ENCODE peak calls at places on chromosomes 7 and 10, in nine cellular contexts. One of them, this sample, is unnamed. For H3K9me3 and H3K4me1, the result is how much of the 10 kb centered on the place peaks cover.

GRCh38 chr10:86693721-86694369 is 25.5 kb downstream of the LDB3 start:
- DNase-seq in right cardiac atrium: peak
- DNase-seq in transverse colon: peak
- DNase-seq in tibial nerve: no peak
- DNase-seq in fibroblast of lung: peak
- DNase-seq in left ventricle myocardium inferior: no peak
- DNase-seq in CD8-positive, alpha-beta T cell: peak
- DNase-seq in cardiac muscle cell: peak
- DNase-seq in PC-3: peak
- DNase-seq in this sample: peak

GRCh38 chr7:93575555-93576397 is 1.3 kb upstream of the CALCR start:
- DNase-seq in transverse colon: no peak
- DNase-seq in tibial nerve: no peak
- DNase-seq in cardiac muscle cell: no peak
- DNase-seq in PC-3: no peak
- DNase-seq in left ventricle myocardium inferior: no peak
- DNase-seq in right cardiac atrium: no peak
- DNase-seq in CD8-positive, alpha-beta T cell: no peak
- DNase-seq in fibroblast of lung: no peak
- DNase-seq in this sample: no peak

GRCh38 chr7:44258865-44259546 is 58.2 kb downstream of the YKT6 start:
- DNase-seq in left ventricle myocardium inferior: no peak
- DNase-seq in fibroblast of lung: no peak
- DNase-seq in PC-3: no peak
- DNase-seq in tibial nerve: no peak
- DNase-seq in transverse colon: no peak
- DNase-seq in cardiac muscle cell: no peak
- DNase-seq in right cardiac atrium: no peak
- DNase-seq in CD8-positive, alpha-beta T cell: no peak
- DNase-seq in this sample: no peak

GRCh38 chr7:725223-726005 is 1.1 kb upstream of the DNAAF5 start:
- DNase-seq in cardiac muscle cell: peak
- DNase-seq in PC-3: peak
- DNase-seq in CD8-positive, alpha-beta T cell: no peak
- DNase-seq in fibroblast of lung: peak
- DNase-seq in transverse colon: no peak
- DNase-seq in left ventricle myocardium inferior: no peak
- DNase-seq in right cardiac atrium: no peak
- DNase-seq in tibial nerve: no peak
- DNase-seq in this sample: peak

GRCh38 chr7:98470131-98470985 is 69.5 kb upstream of the BAIAP2L1 start:
- DNase-seq in cardiac muscle cell: peak
- DNase-seq in CD8-positive, alpha-beta T cell: peak
- DNase-seq in tibial nerve: no peak
- DNase-seq in transverse colon: peak
- DNase-seq in PC-3: peak
- DNase-seq in right cardiac atrium: peak
- DNase-seq in fibroblast of lung: no peak
- DNase-seq in left ventricle myocardium inferior: peak
- DNase-seq in this sample: peak

GRCh38 chr10:33945051-33945450 is 610.6 kb upstream of the NRP1 start:
- DNase-seq in cardiac muscle cell: no peak
- DNase-seq in left ventricle myocardium inferior: no peak
- DNase-seq in tibial nerve: no peak
- DNase-seq in CD8-positive, alpha-beta T cell: no peak
- DNase-seq in PC-3: peak
- DNase-seq in transverse colon: no peak
- DNase-seq in fibroblast of lung: no peak
- DNase-seq in right cardiac atrium: no peak
- DNase-seq in this sample: no peak

GRCh38 chr10:94115725-94116124 is 122.0 kb downstream of the PLCE1 start:
- DNase-seq in CD8-positive, alpha-beta T cell: no peak
- DNase-seq in left ventricle myocardium inferior: no peak
- DNase-seq in tibial nerve: no peak
- DNase-seq in cardiac muscle cell: no peak
- DNase-seq in fibroblast of lung: no peak
- DNase-seq in right cardiac atrium: no peak
- DNase-seq in transverse colon: no peak
- DNase-seq in PC-3: peak
- DNase-seq in this sample: peak

GRCh38 chr7:427506-428103 is 92.0 kb downstream of the PDGFA start:
- DNase-seq in cardiac muscle cell: no peak
- DNase-seq in transverse colon: no peak
- DNase-seq in CD8-positive, alpha-beta T cell: no peak
- DNase-seq in tibial nerve: no peak
- DNase-seq in PC-3: no peak
- DNase-seq in right cardiac atrium: peak
- DNase-seq in left ventricle myocardium inferior: no peak
- DNase-seq in fibroblast of lung: no peak
- DNase-seq in this sample: no peak

GRCh38 chr7:36300696-36301350 is 88.8 kb upstream of the ANLN start:
- DNase-seq in PC-3: peak
- DNase-seq in left ventricle myocardium inferior: no peak
- DNase-seq in transverse colon: no peak
- DNase-seq in CD8-positive, alpha-beta T cell: no peak
- DNase-seq in right cardiac atrium: peak
- DNase-seq in fibroblast of lung: no peak
- DNase-seq in cardiac muscle cell: peak
- DNase-seq in tibial nerve: no peak
- DNase-seq in this sample: no peak

GRCh38 chr7:45579386-45579785 is 5.2 kb downstream of the ADCY1 start:
- DNase-seq in PC-3: no peak
- DNase-seq in right cardiac atrium: no peak
- DNase-seq in tibial nerve: no peak
- DNase-seq in left ventricle myocardium inferior: no peak
- DNase-seq in transverse colon: no peak
- DNase-seq in CD8-positive, alpha-beta T cell: no peak
- DNase-seq in fibroblast of lung: no peak
- DNase-seq in cardiac muscle cell: no peak
- DNase-seq in this sample: no peak

GRCh38 chr7:41487229-41487861 is 215.5 kb downstream of the INHBA start:
- DNase-seq in CD8-positive, alpha-beta T cell: no peak
- DNase-seq in cardiac muscle cell: peak
- DNase-seq in PC-3: no peak
- DNase-seq in tibial nerve: no peak
- DNase-seq in fibroblast of lung: peak
- DNase-seq in left ventricle myocardium inferior: no peak
- DNase-seq in transverse colon: no peak
- DNase-seq in right cardiac atrium: no peak
- DNase-seq in this sample: no peak

GRCh38 chr7:77482015-77482414 is 55.1 kb upstream of the PTPN12 start:
- DNase-seq in tibial nerve: no peak
- DNase-seq in right cardiac atrium: no peak
- DNase-seq in transverse colon: peak
- DNase-seq in PC-3: peak
- DNase-seq in CD8-positive, alpha-beta T cell: no peak
- DNase-seq in cardiac muscle cell: peak
- DNase-seq in fibroblast of lung: no peak
- DNase-seq in left ventricle myocardium inferior: no peak
- DNase-seq in this sample: peak

GRCh38 chr7:158133057-158133456 is 454.6 kb downstream of the PTPRN2 start:
- DNase-seq in right cardiac atrium: no peak
- DNase-seq in cardiac muscle cell: no peak
- DNase-seq in fibroblast of lung: no peak
- DNase-seq in CD8-positive, alpha-beta T cell: no peak
- DNase-seq in PC-3: no peak
- DNase-seq in left ventricle myocardium inferior: no peak
- DNase-seq in transverse colon: no peak
- DNase-seq in tibial nerve: no peak
- DNase-seq in this sample: no peak

GRCh38 chr7:158130023-158130409 is 457.6 kb downstream of the PTPRN2 start:
- DNase-seq in transverse colon: no peak
- DNase-seq in CD8-positive, alpha-beta T cell: no peak
- DNase-seq in left ventricle myocardium inferior: no peak
- DNase-seq in right cardiac atrium: no peak
- DNase-seq in tibial nerve: no peak
- DNase-seq in PC-3: no peak
- DNase-seq in fibroblast of lung: no peak
- DNase-seq in cardiac muscle cell: no peak
- DNase-seq in this sample: no peak

GRCh38 chr7:158135931-158136330 is 451.7 kb downstream of the PTPRN2 start:
- DNase-seq in cardiac muscle cell: no peak
- DNase-seq in CD8-positive, alpha-beta T cell: no peak
- DNase-seq in right cardiac atrium: no peak
- DNase-seq in fibroblast of lung: no peak
- DNase-seq in transverse colon: no peak
- DNase-seq in left ventricle myocardium inferior: no peak
- DNase-seq in PC-3: no peak
- DNase-seq in tibial nerve: no peak
- DNase-seq in this sample: no peak

GRCh38 chr7:158134824-158135223 is 452.8 kb downstream of the PTPRN2 start:
- DNase-seq in PC-3: no peak
- DNase-seq in tibial nerve: no peak
- DNase-seq in fibroblast of lung: no peak
- DNase-seq in left ventricle myocardium inferior: no peak
- DNase-seq in CD8-positive, alpha-beta T cell: no peak
- DNase-seq in cardiac muscle cell: no peak
- DNase-seq in transverse colon: no peak
- DNase-seq in right cardiac atrium: no peak
- DNase-seq in this sample: no peak

GRCh38 chr7:158133515-158134271 is 453.9 kb downstream of the PTPRN2 start:
- DNase-seq in CD8-positive, alpha-beta T cell: no peak
- DNase-seq in cardiac muscle cell: no peak
- DNase-seq in PC-3: no peak
- DNase-seq in tibial nerve: no peak
- DNase-seq in fibroblast of lung: no peak
- DNase-seq in left ventricle myocardium inferior: no peak
- DNase-seq in right cardiac atrium: no peak
- DNase-seq in transverse colon: no peak
- DNase-seq in this sample: no peak
- H3K9me3 ChIP-seq in CD8-positive, alpha-beta T cell: under half
- H3K9me3 ChIP-seq in cardiac muscle cell: under half
- H3K9me3 ChIP-seq in PC-3: under half
- H3K9me3 ChIP-seq in tibial nerve: under half
- H3K9me3 ChIP-seq in fibroblast of lung: under half
- H3K9me3 ChIP-seq in left ventricle myocardium inferior: under half
- H3K9me3 ChIP-seq in right cardiac atrium: under half
- H3K9me3 ChIP-seq in transverse colon: under half
- H3K9me3 ChIP-seq in this sample: under half

DNA sequence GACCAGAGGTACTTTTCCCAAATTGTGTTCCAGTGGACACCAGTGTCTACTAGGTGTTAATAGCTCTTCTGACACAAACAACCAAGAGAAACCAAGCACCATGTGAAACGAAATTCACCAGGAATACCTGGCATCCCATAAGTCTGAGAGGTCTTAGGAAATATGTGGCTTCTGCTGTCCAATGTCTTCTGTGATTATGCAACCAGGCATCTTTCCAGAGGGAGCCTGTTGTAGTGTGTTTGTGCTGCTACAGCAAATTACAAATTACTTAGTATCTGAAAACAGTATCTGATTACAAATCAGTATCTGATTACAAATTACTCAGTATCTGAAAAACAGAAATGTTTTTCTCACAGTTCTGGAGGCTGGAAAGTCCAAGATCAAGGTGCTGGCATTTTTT is 133.6 kb upstream of the NPVF start:
- DNase-seq in left ventricle myocardium inferior: no peak
- DNase-seq in PC-3: no peak
- DNase-seq in fibroblast of lung: no peak
- DNase-seq in transverse colon: no peak
- DNase-seq in tibial nerve: no peak
- DNase-seq in right cardiac atrium: no peak
- DNase-seq in cardiac muscle cell: peak
- DNase-seq in CD8-positive, alpha-beta T cell: no peak
- DNase-seq in this sample: no peak
- H3K27ac ChIP-seq in left ventricle myocardium inferior: no peak
- H3K27ac ChIP-seq in PC-3: no peak
- H3K27ac ChIP-seq in fibroblast of lung: no peak
- H3K27ac ChIP-seq in transverse colon: no peak
- H3K27ac ChIP-seq in tibial nerve: no peak
- H3K27ac ChIP-seq in right cardiac atrium: no peak
- H3K27ac ChIP-seq in cardiac muscle cell: no peak
- H3K27ac ChIP-seq in CD8-positive, alpha-beta T cell: no peak
- H3K27ac ChIP-seq in this sample: no peak

GRCh38 chr7:24390376-24391157 is 106.6 kb downstream of the NPY start:
- DNase-seq in PC-3: no peak
- DNase-seq in right cardiac atrium: no peak
- DNase-seq in transverse colon: no peak
- DNase-seq in cardiac muscle cell: no peak
- DNase-seq in CD8-positive, alpha-beta T cell: no peak
- DNase-seq in fibroblast of lung: no peak
- DNase-seq in left ventricle myocardium inferior: no peak
- DNase-seq in tibial nerve: no peak
- DNase-seq in this sample: no peak

GRCh38 chr7:24395512-24395911 is 111.5 kb downstream of the NPY start:
- DNase-seq in fibroblast of lung: peak
- DNase-seq in transverse colon: no peak
- DNase-seq in cardiac muscle cell: no peak
- DNase-seq in right cardiac atrium: no peak
- DNase-seq in tibial nerve: no peak
- DNase-seq in CD8-positive, alpha-beta T cell: no peak
- DNase-seq in PC-3: no peak
- DNase-seq in left ventricle myocardium inferior: no peak
- DNase-seq in this sample: no peak

GRCh38 chr7:24388212-24388611 is 104.2 kb downstream of the NPY start:
- DNase-seq in left ventricle myocardium inferior: no peak
- DNase-seq in tibial nerve: no peak
- DNase-seq in transverse colon: no peak
- DNase-seq in cardiac muscle cell: no peak
- DNase-seq in fibroblast of lung: no peak
- DNase-seq in right cardiac atrium: no peak
- DNase-seq in PC-3: no peak
- DNase-seq in CD8-positive, alpha-beta T cell: no peak
- DNase-seq in this sample: no peak

GRCh38 chr7:24392774-24393173 is 108.8 kb downstream of the NPY start:
- DNase-seq in right cardiac atrium: no peak
- DNase-seq in left ventricle myocardium inferior: no peak
- DNase-seq in CD8-positive, alpha-beta T cell: no peak
- DNase-seq in tibial nerve: no peak
- DNase-seq in PC-3: no peak
- DNase-seq in cardiac muscle cell: no peak
- DNase-seq in fibroblast of lung: no peak
- DNase-seq in transverse colon: no peak
- DNase-seq in this sample: no peak
- H3K4me1 ChIP-seq in right cardiac atrium: under half
- H3K4me1 ChIP-seq in left ventricle myocardium inferior: under half
- H3K4me1 ChIP-seq in CD8-positive, alpha-beta T cell: under half
- H3K4me1 ChIP-seq in tibial nerve: under half
- H3K4me1 ChIP-seq in PC-3: under half
- H3K4me1 ChIP-seq in cardiac muscle cell: under half
- H3K4me1 ChIP-seq in fibroblast of lung: under half
- H3K4me1 ChIP-seq in transverse colon: under half
- H3K4me1 ChIP-seq in this sample: under half

DNA sequence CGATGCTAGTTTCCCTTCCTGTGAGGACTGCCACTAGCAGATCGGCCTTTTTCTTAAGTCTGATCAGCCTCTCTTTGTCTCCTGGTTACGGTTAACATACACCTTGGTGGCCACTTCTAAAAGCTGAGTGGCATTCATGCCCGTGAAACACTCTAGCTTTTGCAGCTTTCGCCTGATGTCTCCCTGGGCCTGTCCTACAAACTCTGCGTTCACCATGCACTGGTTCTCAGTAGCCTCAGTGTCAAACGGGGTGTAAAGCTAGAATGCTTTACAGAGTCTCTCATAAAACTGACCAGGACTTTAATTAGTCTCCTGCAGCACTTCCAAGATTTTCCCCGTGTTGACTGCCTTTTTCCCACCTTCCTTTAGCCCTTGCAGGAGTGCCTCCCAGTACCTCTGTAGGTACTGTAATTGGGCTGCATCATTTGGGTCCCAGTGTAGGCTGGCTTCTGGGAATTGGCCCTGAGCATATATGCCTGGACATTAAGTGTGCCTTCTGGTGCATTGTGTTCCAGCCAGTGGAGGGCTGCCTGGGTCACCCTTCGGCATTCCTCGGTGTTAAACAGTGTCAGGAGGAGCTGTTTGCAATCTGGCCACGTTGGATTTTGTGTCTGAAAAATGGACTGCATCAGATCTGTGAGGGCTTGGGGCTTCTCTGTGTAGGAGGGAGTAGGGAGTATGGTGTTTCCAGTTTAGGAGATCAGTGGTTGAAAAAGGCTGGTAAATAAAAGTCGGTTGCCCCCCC is 6.5 kb upstream of the ZNF117 start:
- DNase-seq in CD8-positive, alpha-beta T cell: no peak
- DNase-seq in fibroblast of lung: no peak
- DNase-seq in transverse colon: no peak
- DNase-seq in right cardiac atrium: no peak
- DNase-seq in cardiac muscle cell: no peak
- DNase-seq in tibial nerve: no peak
- DNase-seq in left ventricle myocardium inferior: no peak
- DNase-seq in PC-3: no peak
- DNase-seq in this sample: no peak
- H3K9me3 ChIP-seq in CD8-positive, alpha-beta T cell: under half
- H3K9me3 ChIP-seq in fibroblast of lung: under half
- H3K9me3 ChIP-seq in transverse colon: under half
- H3K9me3 ChIP-seq in right cardiac atrium: under half
- H3K9me3 ChIP-seq in cardiac muscle cell: under half
- H3K9me3 ChIP-seq in tibial nerve: under half
- H3K9me3 ChIP-seq in left ventricle myocardium inferior: half or more
- H3K9me3 ChIP-seq in PC-3: under half
- H3K9me3 ChIP-seq in this sample: under half